ENCODE peak calls at places on chromosomes 11 and 22, in eight cellular contexts. F is endodermal cell; H is cardiac muscle cell; M is astrocyte; N is CD8-positive, alpha-beta T cell; Y is neural progenitor cell; K is foreskin keratinocyte; E is body of pancreas. S is an unnamed sample.

GRCh38 chr22:19955241-19956128 is 13.9 kb upstream of the TXNRD2 start:
- DNase-seq in F (peak; percentile 43), K (no peak), E (no peak), H (no peak), M (no peak), Y (no peak), N (no peak), S (no peak)

GRCh38 chr11:3091846-3092602 is 34.8 kb upstream of the CARS1 start:
- DNase-seq in N (peak; percentile 59), E (peak; percentile 74), K (peak; percentile 71), H (peak; percentile 61), M (peak; percentile 17), F (peak; percentile 98), Y (peak; percentile 85), S (peak; percentile 8)

GRCh38 chr11:57917632-57918031 is 106.0 kb upstream of the OR9Q1 start:
- DNase-seq in E (no peak), N (no peak), K (no peak), F (no peak), H (no peak), Y (no peak), M (no peak), S (no peak)

GRCh38 chr11:1825039-1825740 is 9.6 kb upstream of the SYT8 start:
- DNase-seq in N (no peak), E (peak; percentile 72), H (peak; percentile 52), Y (peak; percentile 96), K (no peak), F (peak; percentile 97), M (no peak), S (no peak)

GRCh38 chr22:41799486-41800347 is 762 bp upstream of the CCDC134 start:
- DNase-seq in Y (peak; percentile 39), E (peak; percentile 30), K (no peak), F (peak; percentile 72), M (no peak), H (peak; percentile 31), N (no peak), S (no peak)

GRCh38 chr11:45110562-45110961 is 35.9 kb upstream of the PRDM11 start:
- DNase-seq in E (peak; percentile 36), Y (peak; percentile 87), F (peak; percentile 78), N (no peak), M (peak; percentile 21), H (peak; percentile 83), K (peak; percentile 55), S (no peak)

GRCh38 chr11:120839846-120840402 is 184.0 kb upstream of the TBCEL start:
- DNase-seq in Y (no peak), E (no peak), K (no peak), N (no peak), M (no peak), F (no peak), H (no peak), S (no peak)

GRCh38 chr11:65854871-65855837 is 2.8 kb downstream of the CFL1 start:
- DNase-seq in N (no peak), E (no peak), K (no peak), Y (no peak), M (no peak), F (no peak), H (no peak), S (no peak)

GRCh38 chr11:1271927-1272326 is 37.5 kb downstream of the TOLLIP start:
- DNase-seq in N (no peak), K (no peak), M (no peak), Y (no peak), F (no peak), H (no peak), E (no peak), S (no peak)

GRCh38 chr11:16923987-16924386 is 90.2 kb downstream of the PLEKHA7 start:
- DNase-seq in Y (no peak), N (no peak), H (no peak), K (no peak), M (no peak), E (peak; percentile 15), F (peak; percentile 56), S (no peak)

GRCh38 chr22:36541831-36542391 is 12.9 kb upstream of the EIF3D start:
- DNase-seq in H (peak; percentile 74), E (no peak), Y (no peak), F (no peak), K (peak; percentile 95), M (peak; percentile 95), N (no peak), S (peak; percentile 91)

GRCh38 chr11:18367431-18367830 is 26.9 kb upstream of the LDHA start:
- DNase-seq in H (peak; percentile 33), Y (no peak), K (peak; percentile 15), E (no peak), N (no peak), F (no peak), M (no peak), S (no peak)

GRCh38 chr11:911031-911889 is 650 bp upstream of the CHID1 start:
- DNase-seq in N (no peak), E (no peak), K (peak; percentile 30), H (peak; percentile 64), Y (peak; percentile 76), F (peak; percentile 50), M (peak; percentile 74), S (no peak)

DNA sequence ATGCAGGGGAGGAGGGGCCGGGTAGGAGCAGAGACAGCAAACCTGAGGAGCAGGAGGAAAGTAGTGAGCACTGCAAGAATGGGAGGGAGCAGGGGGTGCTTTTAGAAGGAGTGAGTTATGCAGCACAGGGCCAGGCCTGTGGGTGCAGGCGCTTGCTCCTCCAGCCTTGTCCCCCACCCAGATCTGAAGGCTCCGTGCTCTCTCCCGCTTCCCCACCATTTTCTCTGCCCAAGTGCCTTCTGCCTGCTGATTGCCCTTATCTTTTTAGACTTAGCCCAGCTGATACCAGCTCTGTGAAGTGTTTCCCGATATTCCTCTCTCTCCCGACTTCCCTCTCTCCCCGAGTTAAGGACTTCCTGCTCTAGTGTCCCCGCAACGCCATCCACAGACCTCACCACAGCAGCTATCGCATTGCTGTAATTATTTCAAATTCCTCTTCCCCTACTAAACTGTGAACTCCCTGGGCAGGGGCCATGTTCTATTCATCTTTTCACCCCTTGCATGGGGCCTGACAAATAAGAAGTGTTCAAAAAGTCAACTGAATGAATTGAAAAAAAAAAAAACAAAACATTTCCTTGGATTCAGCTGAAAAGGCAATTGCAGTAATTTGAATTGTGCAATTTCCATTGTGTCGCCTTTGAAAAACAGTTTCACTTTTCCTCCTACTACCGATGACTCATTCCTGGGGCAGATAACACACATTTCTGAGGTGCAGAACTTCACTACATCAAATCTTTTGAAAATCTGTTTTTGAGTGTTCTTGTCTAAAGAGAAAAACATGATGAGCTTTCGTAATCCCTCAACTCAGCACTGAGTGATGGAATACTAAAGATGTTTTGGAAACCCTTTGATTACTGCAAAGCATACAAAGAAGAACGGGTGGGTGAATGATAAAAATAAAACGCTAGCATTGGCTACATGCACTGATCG is 69.7 kb upstream of the BMAL1 start:
- DNase-seq in K (peak; percentile 62), E (no peak), H (peak; percentile 95), N (no peak), M (peak; percentile 87), Y (no peak), F (peak; percentile 72), S (no peak)
- H3K27ac ChIP-seq in K (peak overlapping the region; percentile 63), E (peak overlapping the region; percentile 67), H (peak overlapping the region; percentile 84), N (no peak overlapping the region), M (peak overlapping the region; percentile 72), Y (no peak overlapping the region), F (no peak overlapping the region), S (no peak overlapping the region)

DNA sequence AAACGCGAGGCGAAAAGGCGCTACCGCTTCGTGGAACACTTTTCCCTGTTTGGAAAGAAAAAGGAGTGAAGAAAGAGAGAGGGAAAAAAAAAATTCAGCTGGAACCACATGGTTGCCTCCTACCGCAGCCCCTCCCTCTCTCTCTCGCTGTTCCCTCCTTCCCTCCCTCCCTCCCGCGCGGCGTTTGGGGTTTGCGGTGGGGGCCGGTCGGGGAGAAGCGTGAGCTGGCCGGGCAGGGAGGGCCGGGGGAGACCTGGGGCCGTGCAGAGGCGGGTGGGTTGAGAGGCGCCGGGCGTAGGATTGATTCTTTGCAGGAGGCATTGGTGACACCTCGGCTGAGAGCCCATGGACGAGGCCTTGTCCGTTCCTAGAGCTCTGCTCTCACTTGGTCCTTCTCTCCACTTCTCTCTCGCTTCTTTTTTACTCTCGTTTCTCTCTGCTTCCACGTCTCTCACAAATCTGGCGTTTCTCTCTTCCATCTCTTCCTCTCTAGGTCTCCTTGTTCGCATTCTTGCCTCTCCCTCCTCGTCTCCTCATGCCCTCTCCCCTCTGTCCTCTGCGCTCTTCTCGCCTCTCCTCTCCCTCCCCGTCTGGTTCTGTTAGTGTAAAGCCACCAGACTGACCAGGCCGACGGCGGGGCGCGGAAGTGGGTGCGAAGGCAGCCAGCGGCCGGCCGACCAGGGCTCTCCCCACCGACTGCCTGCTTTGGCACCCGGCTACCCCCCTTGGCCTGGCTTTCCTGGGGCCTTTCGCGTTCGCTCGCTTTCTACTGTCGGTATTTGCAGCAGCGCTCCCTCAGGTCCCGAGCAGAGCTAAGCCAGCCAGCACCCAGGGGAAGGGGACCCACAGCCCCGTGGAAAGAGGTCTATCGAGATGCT is at the start of gene CLMP:
- DNase-seq in K (no peak), N (no peak), H (peak; percentile 86), Y (peak; percentile 71), E (peak; percentile 24), F (peak; percentile 88), M (peak; percentile 63), S (no peak)
- H3K27ac ChIP-seq in K (peak within 1 kb of the TSS; percentile 29), N (no peak within 1 kb of the TSS), H (no peak within 1 kb of the TSS), Y (no peak within 1 kb of the TSS), E (peak within 1 kb of the TSS; percentile 3), F (no peak within 1 kb of the TSS), M (peak within 1 kb of the TSS; percentile 89), S (peak within 1 kb of the TSS; percentile 47)

DNA sequence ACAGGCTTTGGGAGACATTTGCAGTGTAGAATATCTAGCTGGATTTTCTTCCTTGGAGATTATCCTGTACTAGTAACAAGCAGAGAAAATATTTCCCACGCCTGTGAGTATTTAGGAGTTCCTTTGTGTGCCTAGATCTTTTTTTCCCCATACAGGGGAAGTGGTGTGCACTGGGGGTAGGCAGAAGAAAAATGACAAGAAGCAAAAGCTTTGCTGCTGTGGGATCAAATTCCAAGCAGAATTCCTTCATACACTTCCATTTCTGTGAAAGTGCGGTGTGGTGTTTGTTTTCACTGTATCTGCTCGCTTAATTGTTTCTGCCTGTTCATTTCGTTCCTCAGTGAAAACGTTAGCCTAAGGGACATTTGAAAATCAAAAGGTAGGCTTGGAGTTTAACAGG is 47.9 kb downstream of the BLID start:
- DNase-seq in M (peak; percentile 57), N (no peak), K (no peak), Y (no peak), F (no peak), E (no peak), H (no peak), S (no peak)
- H3K27ac ChIP-seq in M (peak overlapping the region; percentile 35), N (no peak overlapping the region), K (no peak overlapping the region), Y (no peak overlapping the region), F (peak overlapping the region; percentile 76), E (no peak overlapping the region), H (no peak overlapping the region), S (no peak overlapping the region)

GRCh38 chr11:132114743-132115142 is 744.3 kb downstream of the NTM start:
- DNase-seq in H (no peak), K (no peak), E (no peak), M (no peak), Y (no peak), F (no peak), N (no peak), S (no peak)
- H3K27ac ChIP-seq in H (no peak overlapping the region), K (no peak overlapping the region), E (no peak overlapping the region), M (peak overlapping the region; percentile 23), Y (no peak overlapping the region), F (no peak overlapping the region), N (no peak overlapping the region), S (no peak overlapping the region)

S was measured in epithelial cell of prostate.